ENCODE peak calls at places on chromosome X, in four cellular contexts. One of them, this sample, is unnamed.
A peak's percentile ranks its signal among the peaks of the same experiment; 100 is the strongest.

GRCh38 chrX:137792214-137792613 is 226.3 kb downstream of the ZIC3 start:
- DNase-seq in prostate gland: no peak
- DNase-seq in Peyer's patch: no peak
- DNase-seq in pancreas: no peak
- DNase-seq in this sample: no peak

GRCh38 chrX:134240209-134240608 is 3.2 kb downstream of the CCDC160 start:
- DNase-seq in Peyer's patch: no peak
- DNase-seq in pancreas: no peak
- DNase-seq in prostate gland: no peak
- DNase-seq in this sample: no peak

GRCh38 chrX:50456712-50457484 is 13.7 kb downstream of the DGKK start:
- DNase-seq in Peyer's patch: no peak
- DNase-seq in prostate gland: no peak
- DNase-seq in pancreas: no peak
- DNase-seq in this sample: no peak

GRCh38 chrX:3990569-3990968 is 277.1 kb upstream of the PRKX start:
- DNase-seq in Peyer's patch: no peak
- DNase-seq in prostate gland: no peak
- DNase-seq in pancreas: no peak
- DNase-seq in this sample: no peak

GRCh38 chrX:119238557-119238956 is 2.5 kb downstream of the PGRMC1 start:
- DNase-seq in prostate gland: no peak
- DNase-seq in Peyer's patch: no peak
- DNase-seq in pancreas: no peak
- DNase-seq in this sample: no peak

GRCh38 chrX:43717161-43717560 is 61.1 kb downstream of the MAOA start:
- DNase-seq in Peyer's patch: no peak
- DNase-seq in prostate gland: no peak
- DNase-seq in pancreas: no peak
- DNase-seq in this sample: peak; percentile 67

GRCh38 chrX:110145854-110146253 is 142.9 kb downstream of the TMEM164 start:
- DNase-seq in prostate gland: no peak
- DNase-seq in Peyer's patch: no peak
- DNase-seq in pancreas: no peak
- DNase-seq in this sample: no peak

GRCh38 chrX:130060122-130061069 is 49.9 kb downstream of the ELF4 start:
- DNase-seq in Peyer's patch: peak; percentile 90
- DNase-seq in prostate gland: peak; percentile 49
- DNase-seq in pancreas: peak; percentile 87
- DNase-seq in this sample: no peak

GRCh38 chrX:150897371-150898319 is 823 bp downstream of the CD99L2 start:
- DNase-seq in prostate gland: peak; percentile 4
- DNase-seq in Peyer's patch: no peak
- DNase-seq in pancreas: peak; percentile 24
- DNase-seq in this sample: no peak

DNA sequence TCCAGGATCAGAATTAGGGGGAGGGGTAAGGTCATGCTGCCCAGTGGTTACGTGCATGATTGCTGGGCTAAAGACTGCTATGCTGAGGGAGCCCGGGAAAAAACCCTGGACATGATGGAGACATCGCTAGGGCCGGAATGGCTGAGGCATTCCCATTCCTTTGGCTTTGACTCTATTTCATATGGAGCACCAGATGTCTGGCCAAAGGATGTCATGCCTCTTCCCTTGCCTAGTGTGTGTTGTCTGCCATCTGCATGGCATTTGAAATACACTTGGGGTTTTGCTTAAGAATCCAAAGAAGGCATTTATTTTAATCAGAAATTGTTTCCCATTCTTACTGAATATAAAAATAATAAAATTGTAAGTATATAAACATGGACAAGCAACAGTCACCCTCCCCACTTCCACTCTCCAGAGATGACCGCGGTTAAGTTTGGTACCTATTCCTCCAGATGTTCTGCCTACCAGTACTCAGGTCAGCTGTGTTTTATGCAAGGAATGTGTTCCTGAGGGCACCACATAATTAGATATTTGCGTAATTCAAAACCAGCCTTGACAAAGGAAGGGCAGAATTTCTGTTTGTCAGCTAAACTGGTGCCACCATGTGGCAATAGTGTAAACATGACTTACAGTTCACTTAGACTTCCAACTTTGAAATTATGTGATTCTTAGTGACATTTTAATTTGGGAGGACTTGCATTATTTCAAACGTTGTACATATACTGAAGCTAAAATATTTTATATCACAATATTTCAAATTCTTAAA is 105.9 kb downstream of the CT47B1 start:
- DNase-seq in prostate gland: peak; percentile 6
- DNase-seq in Peyer's patch: no peak
- DNase-seq in pancreas: no peak
- DNase-seq in this sample: no peak
- TF ChIP-seq CTCF in prostate gland: no peak
- TF ChIP-seq CTCF in Peyer's patch: peak; percentile 29
- TF ChIP-seq CTCF in pancreas: no peak
- TF ChIP-seq CTCF in this sample: peak; percentile 12

GRCh38 chrX:41912922-41913321 is 10.4 kb downstream of the CASK start:
- DNase-seq in prostate gland: no peak
- DNase-seq in Peyer's patch: no peak
- DNase-seq in pancreas: no peak
- DNase-seq in this sample: no peak
- H3K4me1 ChIP-seq in prostate gland: no peaks in the 10 kb centered on the region
- H3K4me1 ChIP-seq in Peyer's patch: no peaks in the 10 kb centered on the region
- H3K4me1 ChIP-seq in pancreas: peaks cover 4% of the 10 kb centered on the region
- H3K4me1 ChIP-seq in this sample: no peaks in the 10 kb centered on the region

GRCh38 chrX:68431836-68432235 is 1.5 kb downstream of the OPHN1 start:
- DNase-seq in prostate gland: no peak
- DNase-seq in Peyer's patch: no peak
- DNase-seq in pancreas: no peak
- DNase-seq in this sample: no peak

GRCh38 chrX:68429216-68429615 is 4.1 kb downstream of the OPHN1 start:
- DNase-seq in pancreas: no peak
- DNase-seq in Peyer's patch: no peak
- DNase-seq in prostate gland: no peak
- DNase-seq in this sample: no peak

GRCh38 chrX:68433981-68434299 is 645 bp upstream of the OPHN1 start:
- DNase-seq in pancreas: no peak
- DNase-seq in prostate gland: no peak
- DNase-seq in Peyer's patch: no peak
- DNase-seq in this sample: no peak

GRCh38 chrX:68433155-68433980 is at the start of gene OPHN1:
- DNase-seq in pancreas: peak; percentile 74
- DNase-seq in prostate gland: peak; percentile 78
- DNase-seq in Peyer's patch: peak; percentile 85
- DNase-seq in this sample: no peak

GRCh38 chrX:68432648-68433047 is 647 bp downstream of the OPHN1 start:
- DNase-seq in pancreas: no peak
- DNase-seq in Peyer's patch: no peak
- DNase-seq in prostate gland: no peak
- DNase-seq in this sample: no peak
- H3K4me3 ChIP-seq in pancreas: peak overlapping the region; percentile 52
- H3K4me3 ChIP-seq in Peyer's patch: peak overlapping the region; percentile 65
- H3K4me3 ChIP-seq in prostate gland: peak overlapping the region; percentile 54
- H3K4me3 ChIP-seq in this sample: peak overlapping the region; percentile 54

DNA sequence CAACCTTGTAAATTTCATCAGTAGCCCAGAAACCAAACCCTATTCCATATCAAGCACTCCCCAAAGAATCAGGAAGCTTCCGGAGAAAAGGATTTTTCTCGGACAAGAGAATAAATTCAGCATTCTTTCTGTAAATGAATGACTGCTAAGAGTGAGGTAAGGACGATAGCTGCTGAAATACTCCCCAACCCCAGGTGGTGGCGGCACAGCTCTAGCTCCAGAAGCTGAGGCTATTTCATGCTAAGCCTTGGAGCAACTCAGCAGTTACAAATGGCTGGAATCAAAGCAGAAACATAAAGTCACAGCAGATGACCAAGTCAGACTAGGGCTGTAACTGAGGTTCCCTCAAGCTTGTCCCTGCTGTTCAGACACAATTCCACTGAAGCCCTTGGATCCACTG is 13.9 kb upstream of the PCDH19 start:
- DNase-seq in Peyer's patch: no peak
- DNase-seq in pancreas: no peak
- DNase-seq in prostate gland: no peak
- DNase-seq in this sample: no peak
- TF ChIP-seq CTCF in Peyer's patch: no peak
- TF ChIP-seq CTCF in pancreas: no peak
- TF ChIP-seq CTCF in prostate gland: no peak
- TF ChIP-seq CTCF in this sample: no peak

This sample was measured in keratinocyte.